ENCODE peak calls at places on chromosome 11, in ten cellular contexts. W is fibroblast of lung, L is choroid plexus epithelial cell, J is left ventricle myocardium inferior, N is heart left ventricle, D is neural crest cell, A is AG04449, R is neural progenitor cell, M is GM12865, H is brain microvascular endothelial cell. B is an unnamed sample.
A peak's percentile ranks its signal among the peaks of the same experiment; 100 is the strongest.

GRCh38 chr11:9574556-9574805 is 1.0 kb downstream of the WEE1 start:
- DNase-seq in W (peak; percentile 36), L (peak; percentile 39), J (peak; percentile 29), N (peak; percentile 59), D (no peak), A (no peak), R (peak; percentile 67), M (peak; percentile 37), H (no peak), B (no peak)

GRCh38 chr11:134503596-134503995 is 91.6 kb upstream of the B3GAT1 start:
- DNase-seq in W (no peak), L (no peak), J (no peak), N (no peak), D (no peak), A (no peak), R (no peak), M (no peak), H (no peak), B (no peak)

GRCh38 chr11:17839450-17839849 is 104.9 kb downstream of the KCNC1 start:
- DNase-seq in W (no peak), L (no peak), J (no peak), N (no peak), D (no peak), A (no peak), R (no peak), M (no peak), H (no peak), B (no peak)

GRCh38 chr11:1780700-1781592 is 17.2 kb upstream of the CTSD start:
- DNase-seq in W (no peak), L (no peak), J (no peak), N (no peak), D (no peak), A (no peak), R (no peak), M (no peak), H (no peak), B (no peak)

GRCh38 chr11:3052109-3052479 is 5.1 kb downstream of the CARS1 start:
- DNase-seq in W (no peak), L (no peak), J (no peak), N (peak; percentile 27), D (no peak), A (no peak), R (no peak), M (peak; percentile 49), H (no peak), B (no peak)

GRCh38 chr11:100328626-100329340 is 358.3 kb upstream of the ARHGAP42 start:
- DNase-seq in W (peak; percentile 2), L (peak; percentile 45), J (no peak), N (no peak), D (no peak), A (no peak), R (peak; percentile 11), M (peak; percentile 16), H (no peak), B (peak; percentile 92)

GRCh38 chr11:67627788-67628624 is 1.7 kb downstream of the NUDT8 start:
- DNase-seq in W (no peak), L (no peak), J (no peak), N (peak; percentile 36), D (no peak), A (no peak), R (no peak), M (no peak), H (no peak), B (no peak)

GRCh38 chr11:11916981-11917399 is 75.2 kb downstream of the USP47 start:
- DNase-seq in W (peak; percentile 95), L (peak; percentile 90), J (no peak), N (no peak), D (no peak), A (peak; percentile 68), R (peak; percentile 4), M (no peak), H (peak; percentile 81), B (peak; percentile 26)

GRCh38 chr11:134252539-134253188 is 488 bp downstream of the THYN1 start:
- DNase-seq in W (no peak), L (peak; percentile 63), J (no peak), N (no peak), D (peak; percentile 20), A (no peak), R (peak; percentile 63), M (peak; percentile 35), H (peak; percentile 44), B (no peak)

GRCh38 chr11:90476442-90477007 is 253.7 kb upstream of the CHORDC1 start:
- DNase-seq in W (peak; percentile 54), L (peak; percentile 59), J (no peak), N (peak; percentile 23), D (peak; percentile 8), A (no peak), R (peak; percentile 58), M (peak; percentile 74), H (peak; percentile 43), B (no peak)
- TF ChIP-seq CTCF in W (peak; percentile 15), L (peak; percentile 45), J (peak; percentile 63), N (peak; percentile 33), D (peak; percentile 73), A (no peak), R (peak; percentile 75), M (peak; percentile 38), H (peak; percentile 55), B (peak; percentile 73)

GRCh38 chr11:72696866-72697428 is 22.7 kb upstream of the PDE2A start:
- DNase-seq in W (no peak), L (no peak), J (peak; percentile 71), N (peak; percentile 68), D (no peak), A (no peak), R (peak; percentile 70), M (no peak), H (no peak), B (no peak)

GRCh38 chr11:72697814-72698213 is 23.6 kb upstream of the PDE2A start:
- DNase-seq in W (no peak), L (no peak), J (no peak), N (no peak), D (no peak), A (no peak), R (no peak), M (no peak), H (no peak), B (no peak)

GRCh38 chr11:72695354-72695753 is 21.1 kb upstream of the PDE2A start:
- DNase-seq in W (no peak), L (no peak), J (no peak), N (no peak), D (no peak), A (no peak), R (no peak), M (no peak), H (no peak), B (no peak)

GRCh38 chr11:72692498-72693237 is 18.4 kb upstream of the PDE2A start:
- DNase-seq in W (no peak), L (no peak), J (no peak), N (no peak), D (no peak), A (no peak), R (no peak), M (no peak), H (no peak), B (no peak)

DNA sequence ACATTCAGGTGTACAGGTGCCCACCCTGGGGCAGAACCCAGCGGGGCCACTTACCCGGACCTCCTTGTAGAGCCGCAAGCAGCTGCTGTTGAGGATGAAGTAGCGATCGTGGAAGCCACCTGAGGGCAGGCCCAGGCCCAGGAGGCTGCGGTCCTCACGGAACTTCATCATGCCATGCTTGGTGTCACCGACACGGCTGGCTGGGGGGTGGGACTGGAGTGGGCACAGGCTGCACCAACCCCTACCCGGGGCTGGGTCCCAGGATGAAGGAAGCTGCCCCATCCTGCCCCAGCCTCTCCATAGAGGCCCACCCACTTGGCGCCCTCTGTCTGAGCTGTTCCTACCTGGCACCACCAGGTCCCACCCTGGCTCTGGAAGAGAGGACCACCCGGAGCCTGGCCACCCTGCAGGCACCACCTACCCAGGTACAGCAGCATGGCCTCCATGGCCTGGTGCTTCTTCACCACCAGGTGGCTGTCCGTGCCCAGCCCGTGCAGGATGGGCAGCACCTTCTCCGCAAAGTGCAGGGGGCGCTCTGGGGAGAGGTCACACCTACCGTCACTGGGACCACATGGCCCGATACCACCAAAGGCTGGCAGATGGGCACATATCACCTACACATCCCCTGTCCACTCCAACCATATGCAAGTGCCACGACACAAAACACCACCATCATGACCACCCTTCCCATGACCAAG is 19.2 kb upstream of the PDE2A start:
- DNase-seq in W (no peak), L (no peak), J (no peak), N (no peak), D (no peak), A (no peak), R (no peak), M (no peak), H (no peak), B (no peak)
- TF ChIP-seq CTCF in W (no peak), L (no peak), J (peak; percentile 14), N (no peak), D (peak; percentile 20), A (no peak), R (peak; percentile 11), M (no peak), H (peak; percentile 29), B (peak; percentile 13)

DNA sequence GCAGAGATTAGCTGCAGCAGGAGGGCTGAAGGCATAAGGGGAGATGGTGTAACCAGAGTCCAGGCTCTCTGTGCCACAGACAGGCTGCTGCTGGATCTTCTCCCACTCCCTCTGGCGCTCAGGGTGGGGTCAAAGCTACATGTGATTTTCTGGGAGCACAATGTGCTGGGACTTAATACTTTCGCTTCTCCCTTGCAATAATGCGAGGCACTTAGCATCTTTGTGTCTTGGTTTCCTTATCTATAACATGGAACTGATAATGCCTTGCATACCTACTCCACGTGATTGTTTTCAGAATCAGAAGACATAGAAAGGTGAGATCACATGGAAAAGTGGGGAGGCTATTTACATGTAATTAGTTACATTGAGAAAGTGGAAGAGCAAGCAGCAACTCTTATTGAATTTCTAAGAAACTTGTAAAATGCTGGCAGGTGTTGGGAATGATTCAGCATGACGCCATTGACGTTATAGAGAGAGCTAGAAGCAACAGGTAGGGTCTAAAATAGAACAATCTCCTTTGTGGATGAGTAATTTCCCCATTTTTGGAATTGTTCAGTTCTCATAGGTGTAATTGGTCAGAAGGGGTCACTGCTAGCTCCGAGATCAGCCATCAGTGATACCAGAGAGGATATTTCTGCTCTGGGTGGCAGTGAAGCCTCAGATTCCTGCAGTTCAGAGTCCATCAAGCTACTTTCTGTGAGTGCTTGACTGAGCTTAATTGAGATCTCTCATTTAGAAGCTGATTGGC is 8.2 kb upstream of the OR9I1 start:
- DNase-seq in W (no peak), L (no peak), J (no peak), N (no peak), D (no peak), A (no peak), R (no peak), M (no peak), H (no peak), B (no peak)
- TF ChIP-seq CTCF in W (no peak), L (no peak), J (no peak), N (no peak), D (no peak), A (no peak), R (no peak), M (no peak), H (no peak), B (no peak)

DNA sequence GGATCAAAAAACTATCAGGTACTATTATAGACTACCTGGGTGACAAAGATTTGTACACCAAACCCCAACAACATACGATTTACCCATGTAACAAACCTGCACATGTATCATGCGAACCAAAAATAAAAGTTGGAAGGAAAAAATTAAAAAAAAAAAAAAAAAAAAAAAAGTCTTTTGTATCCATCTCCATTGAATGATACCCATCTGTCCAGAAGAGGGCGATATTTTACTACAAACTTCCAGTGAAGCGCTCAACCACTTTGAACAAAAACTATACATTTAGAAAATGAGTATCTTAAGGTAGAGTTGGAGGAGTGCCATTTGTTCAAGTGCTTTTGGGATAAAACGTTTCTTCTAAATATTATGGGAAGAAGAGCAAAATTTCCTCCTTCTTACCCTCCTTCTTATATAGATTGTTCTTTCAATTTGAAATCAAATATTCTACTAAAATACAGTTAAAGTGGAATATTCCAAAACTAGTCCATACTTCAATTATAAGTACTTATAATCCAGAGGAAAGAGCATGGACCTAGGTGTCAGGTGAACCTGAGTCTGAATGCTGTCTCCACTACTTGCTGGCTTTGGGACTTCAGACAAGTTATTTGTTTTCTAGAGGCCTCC is 23.3 kb downstream of the ARL14EP start:
- DNase-seq in W (peak; percentile 15), L (peak; percentile 79), J (no peak), N (no peak), D (no peak), A (no peak), R (peak; percentile 82), M (peak; percentile 70), H (peak; percentile 20), B (no peak)
- TF ChIP-seq CTCF in W (peak; percentile 55), L (peak; percentile 63), J (peak; percentile 75), N (peak; percentile 47), D (peak; percentile 79), A (peak; percentile 38), R (peak; percentile 70), M (peak; percentile 46), H (peak; percentile 48), B (peak; percentile 54)